ENCODE peak calls at places on chromosomes 6 and 20, in eight cellular contexts. One of them, this sample, is unnamed.

GRCh38 chr6:116672306-116672705 is 3.7 kb upstream of the ZUP1 start:
- DNase-seq in left ventricle myocardium inferior: no peak
- DNase-seq in CD8-positive, alpha-beta T cell: no peak
- DNase-seq in PC-3: no peak
- DNase-seq in CD4-positive, CD25-positive, alpha-beta regulatory T cell: no peak
- DNase-seq in IMR-90: peak; percentile 3
- DNase-seq in effector memory CD4-positive, alpha-beta T cell: no peak
- DNase-seq in ovary: no peak
- DNase-seq in this sample: no peak

GRCh38 chr6:135054238-135054574 is 416 bp downstream of the HBS1L start:
- DNase-seq in IMR-90: peak; percentile 8
- DNase-seq in PC-3: peak; percentile 2
- DNase-seq in ovary: no peak
- DNase-seq in CD8-positive, alpha-beta T cell: no peak
- DNase-seq in CD4-positive, CD25-positive, alpha-beta regulatory T cell: peak; percentile 60
- DNase-seq in effector memory CD4-positive, alpha-beta T cell: no peak
- DNase-seq in left ventricle myocardium inferior: no peak
- DNase-seq in this sample: no peak

GRCh38 chr20:13610205-13610604 is 28.5 kb downstream of the TASP1 start:
- DNase-seq in PC-3: no peak
- DNase-seq in left ventricle myocardium inferior: no peak
- DNase-seq in IMR-90: no peak
- DNase-seq in CD8-positive, alpha-beta T cell: no peak
- DNase-seq in effector memory CD4-positive, alpha-beta T cell: no peak
- DNase-seq in CD4-positive, CD25-positive, alpha-beta regulatory T cell: peak; percentile 13
- DNase-seq in ovary: no peak
- DNase-seq in this sample: no peak

GRCh38 chr6:37052027-37052628 is 46.7 kb downstream of the FGD2 start:
- DNase-seq in IMR-90: no peak
- DNase-seq in ovary: no peak
- DNase-seq in PC-3: no peak
- DNase-seq in left ventricle myocardium inferior: no peak
- DNase-seq in CD4-positive, CD25-positive, alpha-beta regulatory T cell: peak; percentile 72
- DNase-seq in effector memory CD4-positive, alpha-beta T cell: no peak
- DNase-seq in CD8-positive, alpha-beta T cell: no peak
- DNase-seq in this sample: no peak

GRCh38 chr6:15879372-15880261 is 216.8 kb upstream of the DTNBP1 start:
- DNase-seq in CD4-positive, CD25-positive, alpha-beta regulatory T cell: peak; percentile 53
- DNase-seq in CD8-positive, alpha-beta T cell: peak; percentile 69
- DNase-seq in IMR-90: peak; percentile 13
- DNase-seq in ovary: peak; percentile 54
- DNase-seq in effector memory CD4-positive, alpha-beta T cell: no peak
- DNase-seq in PC-3: peak; percentile 56
- DNase-seq in left ventricle myocardium inferior: peak; percentile 86
- DNase-seq in this sample: peak; percentile 23

GRCh38 chr20:2814587-2815051 is at the start of gene C20orf141:
- DNase-seq in left ventricle myocardium inferior: no peak
- DNase-seq in IMR-90: peak; percentile 99
- DNase-seq in PC-3: peak; percentile 99
- DNase-seq in effector memory CD4-positive, alpha-beta T cell: no peak
- DNase-seq in CD4-positive, CD25-positive, alpha-beta regulatory T cell: no peak
- DNase-seq in ovary: peak; percentile 44
- DNase-seq in CD8-positive, alpha-beta T cell: no peak
- DNase-seq in this sample: no peak

GRCh38 chr20:22597303-22597702 is 12.9 kb upstream of the FOXA2 start:
- DNase-seq in CD4-positive, CD25-positive, alpha-beta regulatory T cell: no peak
- DNase-seq in left ventricle myocardium inferior: no peak
- DNase-seq in effector memory CD4-positive, alpha-beta T cell: no peak
- DNase-seq in ovary: no peak
- DNase-seq in CD8-positive, alpha-beta T cell: no peak
- DNase-seq in IMR-90: no peak
- DNase-seq in PC-3: no peak
- DNase-seq in this sample: no peak

GRCh38 chr20:7025635-7026034 is 258.1 kb downstream of the BMP2 start:
- DNase-seq in left ventricle myocardium inferior: no peak
- DNase-seq in effector memory CD4-positive, alpha-beta T cell: no peak
- DNase-seq in IMR-90: no peak
- DNase-seq in CD4-positive, CD25-positive, alpha-beta regulatory T cell: no peak
- DNase-seq in CD8-positive, alpha-beta T cell: no peak
- DNase-seq in PC-3: no peak
- DNase-seq in ovary: no peak
- DNase-seq in this sample: no peak

GRCh38 chr6:38572186-38572813 is 67.4 kb downstream of the BTBD9 start:
- DNase-seq in CD4-positive, CD25-positive, alpha-beta regulatory T cell: peak; percentile 85
- DNase-seq in ovary: no peak
- DNase-seq in effector memory CD4-positive, alpha-beta T cell: no peak
- DNase-seq in CD8-positive, alpha-beta T cell: no peak
- DNase-seq in PC-3: no peak
- DNase-seq in left ventricle myocardium inferior: no peak
- DNase-seq in IMR-90: no peak
- DNase-seq in this sample: peak; percentile 13

GRCh38 chr20:60525397-60525796 is 567.2 kb downstream of the CDH26 start:
- DNase-seq in ovary: no peak
- DNase-seq in CD8-positive, alpha-beta T cell: no peak
- DNase-seq in PC-3: no peak
- DNase-seq in left ventricle myocardium inferior: no peak
- DNase-seq in effector memory CD4-positive, alpha-beta T cell: no peak
- DNase-seq in IMR-90: no peak
- DNase-seq in CD4-positive, CD25-positive, alpha-beta regulatory T cell: no peak
- DNase-seq in this sample: no peak

GRCh38 chr20:19626896-19627295 is 131.2 kb upstream of the RIN2 start:
- DNase-seq in CD8-positive, alpha-beta T cell: no peak
- DNase-seq in left ventricle myocardium inferior: no peak
- DNase-seq in effector memory CD4-positive, alpha-beta T cell: no peak
- DNase-seq in PC-3: peak; percentile 16
- DNase-seq in ovary: no peak
- DNase-seq in CD4-positive, CD25-positive, alpha-beta regulatory T cell: no peak
- DNase-seq in IMR-90: peak; percentile 26
- DNase-seq in this sample: no peak

GRCh38 chr6:31180500-31180899 is 10.0 kb upstream of the POU5F1 start:
- DNase-seq in ovary: peak; percentile 69
- DNase-seq in effector memory CD4-positive, alpha-beta T cell: no peak
- DNase-seq in IMR-90: no peak
- DNase-seq in CD4-positive, CD25-positive, alpha-beta regulatory T cell: peak; percentile 81
- DNase-seq in PC-3: no peak
- DNase-seq in left ventricle myocardium inferior: peak; percentile 77
- DNase-seq in CD8-positive, alpha-beta T cell: peak; percentile 62
- DNase-seq in this sample: no peak

GRCh38 chr6:68728124-68728523 is 93.0 kb downstream of the ADGRB3 start:
- DNase-seq in PC-3: no peak
- DNase-seq in CD8-positive, alpha-beta T cell: no peak
- DNase-seq in ovary: no peak
- DNase-seq in IMR-90: no peak
- DNase-seq in left ventricle myocardium inferior: no peak
- DNase-seq in CD4-positive, CD25-positive, alpha-beta regulatory T cell: no peak
- DNase-seq in effector memory CD4-positive, alpha-beta T cell: no peak
- DNase-seq in this sample: no peak

GRCh38 chr6:55668625-55669024 is 89.6 kb upstream of the HMGCLL1 start:
- DNase-seq in PC-3: no peak
- DNase-seq in IMR-90: peak; percentile 44
- DNase-seq in CD4-positive, CD25-positive, alpha-beta regulatory T cell: no peak
- DNase-seq in left ventricle myocardium inferior: no peak
- DNase-seq in effector memory CD4-positive, alpha-beta T cell: no peak
- DNase-seq in CD8-positive, alpha-beta T cell: no peak
- DNase-seq in ovary: no peak
- DNase-seq in this sample: no peak

GRCh38 chr6:36249010-36249409 is 20.9 kb upstream of the PNPLA1 start:
- DNase-seq in left ventricle myocardium inferior: no peak
- DNase-seq in ovary: no peak
- DNase-seq in PC-3: peak; percentile 57
- DNase-seq in CD8-positive, alpha-beta T cell: no peak
- DNase-seq in IMR-90: peak; percentile 70
- DNase-seq in effector memory CD4-positive, alpha-beta T cell: no peak
- DNase-seq in CD4-positive, CD25-positive, alpha-beta regulatory T cell: no peak
- DNase-seq in this sample: no peak

GRCh38 chr6:3340891-3341290 is 82.1 kb downstream of the PSMG4 start:
- DNase-seq in left ventricle myocardium inferior: no peak
- DNase-seq in IMR-90: peak; percentile 28
- DNase-seq in PC-3: no peak
- DNase-seq in CD8-positive, alpha-beta T cell: no peak
- DNase-seq in effector memory CD4-positive, alpha-beta T cell: no peak
- DNase-seq in ovary: no peak
- DNase-seq in CD4-positive, CD25-positive, alpha-beta regulatory T cell: no peak
- DNase-seq in this sample: no peak

GRCh38 chr20:50583422-50584150 is 73.4 kb downstream of the PTPN1 start:
- DNase-seq in CD8-positive, alpha-beta T cell: no peak
- DNase-seq in effector memory CD4-positive, alpha-beta T cell: no peak
- DNase-seq in CD4-positive, CD25-positive, alpha-beta regulatory T cell: no peak
- DNase-seq in left ventricle myocardium inferior: no peak
- DNase-seq in ovary: no peak
- DNase-seq in PC-3: no peak
- DNase-seq in IMR-90: no peak
- DNase-seq in this sample: no peak

GRCh38 chr20:45339084-45339483 is 9.1 kb downstream of the SDC4 start:
- DNase-seq in CD8-positive, alpha-beta T cell: no peak
- DNase-seq in ovary: no peak
- DNase-seq in PC-3: no peak
- DNase-seq in left ventricle myocardium inferior: no peak
- DNase-seq in CD4-positive, CD25-positive, alpha-beta regulatory T cell: no peak
- DNase-seq in effector memory CD4-positive, alpha-beta T cell: no peak
- DNase-seq in IMR-90: no peak
- DNase-seq in this sample: peak; percentile 80
- H3K4me1 ChIP-seq in CD8-positive, alpha-beta T cell: no peaks in the 10 kb centered on the region
- H3K4me1 ChIP-seq in ovary: peaks cover 27% of the 10 kb centered on the region
- H3K4me1 ChIP-seq in PC-3: peaks cover 86% of the 10 kb centered on the region
- H3K4me1 ChIP-seq in left ventricle myocardium inferior: peaks cover 86% of the 10 kb centered on the region
- H3K4me1 ChIP-seq in CD4-positive, CD25-positive, alpha-beta regulatory T cell: peaks cover 6% of the 10 kb centered on the region
- H3K4me1 ChIP-seq in effector memory CD4-positive, alpha-beta T cell: no peaks in the 10 kb centered on the region
- H3K4me1 ChIP-seq in IMR-90: peaks cover 64% of the 10 kb centered on the region
- H3K4me1 ChIP-seq in this sample: peaks cover 10% of the 10 kb centered on the region

DNA sequence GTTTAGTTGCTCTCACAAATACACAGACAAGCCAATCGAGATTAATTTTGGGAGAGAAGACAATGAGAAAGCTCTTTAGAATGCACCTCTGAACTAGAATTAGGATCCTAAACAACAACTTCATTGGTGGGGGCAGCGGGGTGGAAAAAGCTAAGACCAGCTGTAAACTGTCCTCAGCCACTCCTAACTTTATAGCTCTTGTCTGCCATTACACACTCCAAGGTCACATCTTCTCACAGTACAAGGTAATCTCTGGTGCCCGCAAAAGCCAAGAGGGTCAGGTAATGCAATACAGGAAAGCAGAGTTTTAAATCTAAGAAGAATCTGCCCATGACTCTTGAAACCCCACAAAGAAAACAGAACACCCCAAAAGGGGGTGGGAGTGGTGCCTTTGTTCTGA is 17.8 kb upstream of the IL22RA2 start:
- DNase-seq in CD4-positive, CD25-positive, alpha-beta regulatory T cell: no peak
- DNase-seq in left ventricle myocardium inferior: no peak
- DNase-seq in IMR-90: no peak
- DNase-seq in effector memory CD4-positive, alpha-beta T cell: no peak
- DNase-seq in PC-3: no peak
- DNase-seq in CD8-positive, alpha-beta T cell: no peak
- DNase-seq in ovary: no peak
- DNase-seq in this sample: no peak
- H3K27ac ChIP-seq in CD4-positive, CD25-positive, alpha-beta regulatory T cell: no peak overlapping the region
- H3K27ac ChIP-seq in left ventricle myocardium inferior: peak overlapping the region; percentile 66
- H3K27ac ChIP-seq in IMR-90: no peak overlapping the region
- H3K27ac ChIP-seq in effector memory CD4-positive, alpha-beta T cell: no peak overlapping the region
- H3K27ac ChIP-seq in PC-3: no peak overlapping the region
- H3K27ac ChIP-seq in CD8-positive, alpha-beta T cell: no peak overlapping the region
- H3K27ac ChIP-seq in ovary: no peak overlapping the region
- H3K27ac ChIP-seq in this sample: no peak overlapping the region

DNA sequence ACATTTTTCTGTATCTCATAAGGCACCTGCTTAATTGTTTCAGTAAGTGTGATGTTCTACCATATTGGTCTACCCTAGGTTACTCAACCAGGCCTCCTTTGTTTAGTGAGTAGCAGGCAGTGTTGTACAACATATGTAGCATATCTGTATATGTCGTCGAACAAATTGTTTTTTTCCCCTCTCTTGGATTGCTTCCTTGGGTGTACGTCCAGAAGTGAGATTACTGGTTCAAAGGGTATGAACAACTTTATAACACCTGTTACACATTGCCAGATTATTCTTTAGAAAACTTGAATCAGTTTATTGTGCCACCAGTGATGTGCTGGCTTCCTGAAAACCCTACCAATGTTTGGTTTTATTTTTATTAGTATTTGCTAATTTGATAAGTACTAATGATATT is 14.7 kb downstream of the SLC16A10 start:
- DNase-seq in PC-3: no peak
- DNase-seq in effector memory CD4-positive, alpha-beta T cell: no peak
- DNase-seq in left ventricle myocardium inferior: no peak
- DNase-seq in IMR-90: no peak
- DNase-seq in CD4-positive, CD25-positive, alpha-beta regulatory T cell: no peak
- DNase-seq in CD8-positive, alpha-beta T cell: no peak
- DNase-seq in ovary: no peak
- DNase-seq in this sample: peak; percentile 82
- H3K4me1 ChIP-seq in PC-3: peaks cover 7% of the 10 kb centered on the region
- H3K4me1 ChIP-seq in effector memory CD4-positive, alpha-beta T cell: no peaks in the 10 kb centered on the region
- H3K4me1 ChIP-seq in left ventricle myocardium inferior: peaks cover 17% of the 10 kb centered on the region
- H3K4me1 ChIP-seq in IMR-90: no peaks in the 10 kb centered on the region
- H3K4me1 ChIP-seq in CD4-positive, CD25-positive, alpha-beta regulatory T cell: peaks cover 10% of the 10 kb centered on the region
- H3K4me1 ChIP-seq in CD8-positive, alpha-beta T cell: peaks cover under 1% of the 10 kb centered on the region
- H3K4me1 ChIP-seq in ovary: no peaks in the 10 kb centered on the region
- H3K4me1 ChIP-seq in this sample: no peaks in the 10 kb centered on the region

GRCh38 chr20:770691-771090 is 2.4 kb upstream of the SLC52A3 start:
- DNase-seq in CD8-positive, alpha-beta T cell: no peak
- DNase-seq in ovary: no peak
- DNase-seq in effector memory CD4-positive, alpha-beta T cell: no peak
- DNase-seq in PC-3: no peak
- DNase-seq in IMR-90: no peak
- DNase-seq in CD4-positive, CD25-positive, alpha-beta regulatory T cell: no peak
- DNase-seq in left ventricle myocardium inferior: no peak
- DNase-seq in this sample: no peak

GRCh38 chr20:771741-772464 is 3.6 kb upstream of the SLC52A3 start:
- DNase-seq in CD8-positive, alpha-beta T cell: no peak
- DNase-seq in ovary: no peak
- DNase-seq in effector memory CD4-positive, alpha-beta T cell: no peak
- DNase-seq in CD4-positive, CD25-positive, alpha-beta regulatory T cell: no peak
- DNase-seq in left ventricle myocardium inferior: no peak
- DNase-seq in PC-3: no peak
- DNase-seq in IMR-90: no peak
- DNase-seq in this sample: peak; percentile 90

GRCh38 chr20:766906-767305 is 1.4 kb downstream of the SLC52A3 start:
- DNase-seq in effector memory CD4-positive, alpha-beta T cell: no peak
- DNase-seq in left ventricle myocardium inferior: no peak
- DNase-seq in ovary: no peak
- DNase-seq in CD8-positive, alpha-beta T cell: no peak
- DNase-seq in PC-3: peak; percentile 15
- DNase-seq in IMR-90: no peak
- DNase-seq in CD4-positive, CD25-positive, alpha-beta regulatory T cell: no peak
- DNase-seq in this sample: no peak

GRCh38 chr20:764255-764654 is 4.0 kb downstream of the SLC52A3 start:
- DNase-seq in PC-3: no peak
- DNase-seq in left ventricle myocardium inferior: no peak
- DNase-seq in ovary: no peak
- DNase-seq in effector memory CD4-positive, alpha-beta T cell: no peak
- DNase-seq in CD4-positive, CD25-positive, alpha-beta regulatory T cell: no peak
- DNase-seq in CD8-positive, alpha-beta T cell: no peak
- DNase-seq in IMR-90: no peak
- DNase-seq in this sample: no peak

DNA sequence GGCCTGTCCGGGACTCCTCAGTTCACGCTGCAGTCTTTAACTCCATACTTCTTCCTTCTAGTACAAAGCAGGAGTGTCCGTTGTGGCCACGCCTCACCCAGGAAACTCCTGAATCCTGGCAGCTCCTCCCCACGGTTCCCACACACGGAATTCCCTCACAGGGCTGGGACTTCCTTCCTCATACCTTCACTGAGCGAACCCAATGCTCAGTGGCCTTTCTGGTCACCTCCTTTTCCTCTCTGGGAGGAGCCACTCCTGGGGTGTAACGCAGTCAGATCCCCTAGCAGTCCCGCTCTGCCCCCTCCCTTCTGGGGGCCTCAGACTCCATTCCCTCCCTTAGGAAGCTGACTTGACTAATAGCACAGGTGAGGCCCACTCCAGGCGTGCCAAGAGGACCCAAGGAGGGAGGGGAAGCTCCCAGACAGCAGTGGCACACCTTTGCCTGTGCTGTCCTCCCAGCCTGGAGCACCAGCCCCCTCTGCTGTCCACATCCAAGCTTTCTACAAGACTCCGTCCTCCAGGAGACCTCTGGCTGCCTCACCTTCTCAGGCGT is at the start of gene SLC52A3:
- DNase-seq in CD8-positive, alpha-beta T cell: no peak
- DNase-seq in IMR-90: no peak
- DNase-seq in ovary: no peak
- DNase-seq in CD4-positive, CD25-positive, alpha-beta regulatory T cell: no peak
- DNase-seq in effector memory CD4-positive, alpha-beta T cell: no peak
- DNase-seq in left ventricle myocardium inferior: peak; percentile 33
- DNase-seq in PC-3: peak; percentile 96
- DNase-seq in this sample: peak; percentile 99
- H3K27ac ChIP-seq in CD8-positive, alpha-beta T cell: no peak within 1 kb of the TSS
- H3K27ac ChIP-seq in IMR-90: no peak within 1 kb of the TSS
- H3K27ac ChIP-seq in ovary: no peak within 1 kb of the TSS
- H3K27ac ChIP-seq in CD4-positive, CD25-positive, alpha-beta regulatory T cell: no peak within 1 kb of the TSS
- H3K27ac ChIP-seq in effector memory CD4-positive, alpha-beta T cell: no peak within 1 kb of the TSS
- H3K27ac ChIP-seq in left ventricle myocardium inferior: peak within 1 kb of the TSS; percentile 80
- H3K27ac ChIP-seq in PC-3: peak within 1 kb of the TSS; percentile 71
- H3K27ac ChIP-seq in this sample: peak within 1 kb of the TSS; percentile 92

This sample was measured in small intestine.